ENCODE peak calls at places on chromosomes 3 and 15, in seven cellular contexts. One of them, this sample, is unnamed.

GRCh38 chr15:85639752-85640381 is 154.9 kb downstream of the KLHL25 start:
- DNase-seq in Right ventricle myocardium superior: no peak
- DNase-seq in non-pigmented ciliary epithelial cell: no peak
- DNase-seq in NCI-H774: no peak
- DNase-seq in stimulated activated CD4-positive, alpha-beta T cell treated with anti-CD3 and anti-CD28 coated beads, TNF-alpha, amount 100 ng/mL, for 4 hours: no peak
- DNase-seq in T-helper 2 cell: no peak
- DNase-seq in NCI-H1694 treated with DMSO at 0.1 percent for 48 hours: no peak
- DNase-seq in this sample: no peak

GRCh38 chr15:58770519-58770856 is 614 bp upstream of the MINDY2 start:
- DNase-seq in Right ventricle myocardium superior: no peak
- DNase-seq in non-pigmented ciliary epithelial cell: peak; percentile 70
- DNase-seq in NCI-H774: no peak
- DNase-seq in stimulated activated CD4-positive, alpha-beta T cell treated with anti-CD3 and anti-CD28 coated beads, TNF-alpha, amount 100 ng/mL, for 4 hours: no peak
- DNase-seq in T-helper 2 cell: no peak
- DNase-seq in NCI-H1694 treated with DMSO at 0.1 percent for 48 hours: no peak
- DNase-seq in this sample: no peak

GRCh38 chr3:145623349-145623748 is 537.6 kb downstream of the PLOD2 start:
- DNase-seq in Right ventricle myocardium superior: no peak
- DNase-seq in non-pigmented ciliary epithelial cell: no peak
- DNase-seq in NCI-H774: no peak
- DNase-seq in stimulated activated CD4-positive, alpha-beta T cell treated with anti-CD3 and anti-CD28 coated beads, TNF-alpha, amount 100 ng/mL, for 4 hours: no peak
- DNase-seq in T-helper 2 cell: no peak
- DNase-seq in NCI-H1694 treated with DMSO at 0.1 percent for 48 hours: no peak
- DNase-seq in this sample: no peak

GRCh38 chr3:14286887-14287496 is 108.4 kb downstream of the LSM3 start:
- DNase-seq in Right ventricle myocardium superior: no peak
- DNase-seq in non-pigmented ciliary epithelial cell: no peak
- DNase-seq in NCI-H774: no peak
- DNase-seq in stimulated activated CD4-positive, alpha-beta T cell treated with anti-CD3 and anti-CD28 coated beads, TNF-alpha, amount 100 ng/mL, for 4 hours: no peak
- DNase-seq in T-helper 2 cell: no peak
- DNase-seq in NCI-H1694 treated with DMSO at 0.1 percent for 48 hours: no peak
- DNase-seq in this sample: no peak

GRCh38 chr3:180626844-180627243 is 24.9 kb downstream of the TTC14 start:
- DNase-seq in Right ventricle myocardium superior: no peak
- DNase-seq in non-pigmented ciliary epithelial cell: no peak
- DNase-seq in NCI-H774: no peak
- DNase-seq in stimulated activated CD4-positive, alpha-beta T cell treated with anti-CD3 and anti-CD28 coated beads, TNF-alpha, amount 100 ng/mL, for 4 hours: no peak
- DNase-seq in T-helper 2 cell: no peak
- DNase-seq in NCI-H1694 treated with DMSO at 0.1 percent for 48 hours: no peak
- DNase-seq in this sample: no peak

GRCh38 chr3:24060055-24060454 is 115.0 kb downstream of the NR1D2 start:
- DNase-seq in Right ventricle myocardium superior: no peak
- DNase-seq in non-pigmented ciliary epithelial cell: peak; percentile 24
- DNase-seq in NCI-H774: no peak
- DNase-seq in stimulated activated CD4-positive, alpha-beta T cell treated with anti-CD3 and anti-CD28 coated beads, TNF-alpha, amount 100 ng/mL, for 4 hours: no peak
- DNase-seq in T-helper 2 cell: no peak
- DNase-seq in NCI-H1694 treated with DMSO at 0.1 percent for 48 hours: no peak
- DNase-seq in this sample: no peak

GRCh38 chr15:33516563-33516962 is 205.8 kb downstream of the RYR3 start:
- DNase-seq in Right ventricle myocardium superior: no peak
- DNase-seq in non-pigmented ciliary epithelial cell: no peak
- DNase-seq in NCI-H774: no peak
- DNase-seq in stimulated activated CD4-positive, alpha-beta T cell treated with anti-CD3 and anti-CD28 coated beads, TNF-alpha, amount 100 ng/mL, for 4 hours: no peak
- DNase-seq in T-helper 2 cell: no peak
- DNase-seq in NCI-H1694 treated with DMSO at 0.1 percent for 48 hours: no peak
- DNase-seq in this sample: no peak

GRCh38 chr3:127074900-127075360 is 92.0 kb downstream of the PLXNA1 start:
- DNase-seq in Right ventricle myocardium superior: peak; percentile 57
- DNase-seq in non-pigmented ciliary epithelial cell: no peak
- DNase-seq in NCI-H774: peak; percentile 2
- DNase-seq in stimulated activated CD4-positive, alpha-beta T cell treated with anti-CD3 and anti-CD28 coated beads, TNF-alpha, amount 100 ng/mL, for 4 hours: no peak
- DNase-seq in T-helper 2 cell: no peak
- DNase-seq in NCI-H1694 treated with DMSO at 0.1 percent for 48 hours: peak; percentile 29
- DNase-seq in this sample: no peak

GRCh38 chr3:73542127-73542526 is 82.6 kb downstream of the PDZRN3 start:
- DNase-seq in Right ventricle myocardium superior: no peak
- DNase-seq in non-pigmented ciliary epithelial cell: no peak
- DNase-seq in NCI-H774: peak; percentile 74
- DNase-seq in stimulated activated CD4-positive, alpha-beta T cell treated with anti-CD3 and anti-CD28 coated beads, TNF-alpha, amount 100 ng/mL, for 4 hours: no peak
- DNase-seq in T-helper 2 cell: no peak
- DNase-seq in NCI-H1694 treated with DMSO at 0.1 percent for 48 hours: no peak
- DNase-seq in this sample: no peak

GRCh38 chr3:184154909-184155643 is at the start of gene DVL3:
- DNase-seq in Right ventricle myocardium superior: peak; percentile 88
- DNase-seq in non-pigmented ciliary epithelial cell: no peak
- DNase-seq in NCI-H774: peak; percentile 83
- DNase-seq in stimulated activated CD4-positive, alpha-beta T cell treated with anti-CD3 and anti-CD28 coated beads, TNF-alpha, amount 100 ng/mL, for 4 hours: no peak
- DNase-seq in T-helper 2 cell: no peak
- DNase-seq in NCI-H1694 treated with DMSO at 0.1 percent for 48 hours: peak; percentile 27
- DNase-seq in this sample: peak; percentile 41

GRCh38 chr3:8197384-8197783 is 304.2 kb upstream of the LMCD1 start:
- DNase-seq in Right ventricle myocardium superior: no peak
- DNase-seq in non-pigmented ciliary epithelial cell: no peak
- DNase-seq in NCI-H774: no peak
- DNase-seq in stimulated activated CD4-positive, alpha-beta T cell treated with anti-CD3 and anti-CD28 coated beads, TNF-alpha, amount 100 ng/mL, for 4 hours: no peak
- DNase-seq in T-helper 2 cell: no peak
- DNase-seq in NCI-H1694 treated with DMSO at 0.1 percent for 48 hours: no peak
- DNase-seq in this sample: no peak

GRCh38 chr3:53702776-53703175 is 143.4 kb downstream of the CHDH start:
- DNase-seq in Right ventricle myocardium superior: no peak
- DNase-seq in non-pigmented ciliary epithelial cell: no peak
- DNase-seq in NCI-H774: no peak
- DNase-seq in stimulated activated CD4-positive, alpha-beta T cell treated with anti-CD3 and anti-CD28 coated beads, TNF-alpha, amount 100 ng/mL, for 4 hours: no peak
- DNase-seq in T-helper 2 cell: no peak
- DNase-seq in NCI-H1694 treated with DMSO at 0.1 percent for 48 hours: no peak
- DNase-seq in this sample: no peak